ENCODE peak calls at places on chromosomes 3 and 15, in ten cellular contexts. Z, P, G, A, I, J, U, S, E and K are unnamed samples.

GRCh38 chr3:126664591-126665214 is 9.8 kb upstream of the TXNRD3 start:
- DNase-seq in Z (no peak), I (peak), U (peak), P (peak), A (no peak), G (no peak), S (peak), E (peak), J (no peak), K (no peak)

GRCh38 chr15:82832601-82833209 is 23.3 kb downstream of the WHAMM start:
- DNase-seq in I (peak), E (peak), A (no peak), P (peak), G (no peak), J (peak), Z (no peak), U (no peak), S (peak), K (peak)

GRCh38 chr3:79351693-79352092 is 416.1 kb downstream of the ROBO1 start:
- DNase-seq in G (no peak), P (no peak), J (no peak), U (no peak), Z (no peak), I (no peak), S (no peak), E (no peak), A (no peak), K (no peak)

GRCh38 chr3:117118604-117119003 is 409.0 kb downstream of the TUSC7 start:
- DNase-seq in S (no peak), P (peak), I (no peak), Z (no peak), E (no peak), U (no peak), A (no peak), J (no peak), G (no peak), K (no peak)

GRCh38 chr15:40295870-40296560 is 11.7 kb downstream of the PLCB2 start:
- DNase-seq in A (no peak), Z (no peak), S (no peak), I (no peak), E (no peak), G (peak), J (no peak), P (no peak), U (no peak), K (no peak)

GRCh38 chr15:27427386-27427785 is 456.4 kb downstream of the GABRG3 start:
- DNase-seq in U (no peak), P (no peak), A (no peak), E (no peak), S (no peak), Z (no peak), I (no peak), G (no peak), J (no peak), K (no peak)

GRCh38 chr3:124131158-124132115 is 139.5 kb upstream of the ROPN1 start:
- DNase-seq in P (no peak), A (no peak), G (no peak), Z (no peak), E (peak), I (peak), S (no peak), U (no peak), J (no peak), K (no peak)

GRCh38 chr3:48306860-48307530 is 26.5 kb downstream of the SPINK8 start:
- DNase-seq in Z (no peak), J (no peak), I (no peak), A (no peak), G (no peak), U (no peak), P (no peak), E (no peak), S (no peak), K (no peak)

GRCh38 chr15:65638681-65639089 is 16.9 kb downstream of the SLC24A1 start:
- DNase-seq in U (peak), P (peak), E (peak), A (peak), J (peak), I (peak), S (peak), G (no peak), Z (no peak), K (peak)

GRCh38 chr3:183514048-183514447 is 41.5 kb downstream of the KLHL6 start:
- DNase-seq in E (no peak), S (no peak), I (no peak), J (no peak), U (no peak), G (no peak), P (no peak), Z (no peak), A (no peak), K (no peak)

GRCh38 chr3:195582947-195583346 is 793 bp downstream of the APOD start:
- DNase-seq in J (no peak), A (no peak), I (no peak), S (peak), E (no peak), P (no peak), U (peak), Z (no peak), G (no peak), K (peak)

GRCh38 chr3:8371085-8371551 is 130.5 kb upstream of the LMCD1 start:
- DNase-seq in G (no peak), Z (no peak), I (peak), P (peak), E (peak), S (no peak), J (peak), A (no peak), U (no peak), K (no peak)

GRCh38 chr3:184965639-184966430 is 153.9 kb downstream of the VPS8 start:
- DNase-seq in E (no peak), A (no peak), I (no peak), G (no peak), P (no peak), S (no peak), Z (no peak), U (no peak), J (no peak), K (peak)

GRCh38 chr15:81480645-81481053 is 106.6 kb upstream of the TMC3 start:
- DNase-seq in G (no peak), S (peak), J (no peak), E (peak), I (peak), U (peak), Z (no peak), A (peak), P (peak), K (peak)

GRCh38 chr3:33364531-33365128 is 75.6 kb downstream of the UBP1 start:
- DNase-seq in J (no peak), E (peak), A (no peak), Z (no peak), U (no peak), S (no peak), I (peak), P (peak), G (no peak), K (no peak)

GRCh38 chr3:12947504-12948369 is 106.4 kb upstream of the RPL32 start:
- DNase-seq in P (peak), J (peak), G (no peak), A (peak), U (peak), S (no peak), Z (no peak), E (peak), I (peak), K (no peak)

GRCh38 chr3:73094127-73094526 is 32.7 kb downstream of the EBLN2 start:
- DNase-seq in Z (no peak), E (no peak), U (peak), P (peak), S (peak), J (no peak), I (peak), A (no peak), G (no peak), K (no peak)
- H3K4me3 ChIP-seq in Z (no peak), E (no peak), U (no peak), P (no peak), S (no peak), J (no peak), I (no peak), A (no peak), G (no peak), K (no peak)

GRCh38 chr3:10319251-10319650 is 1.7 kb downstream of the SEC13 start:
- DNase-seq in J (no peak), E (no peak), Z (no peak), P (no peak), G (no peak), S (no peak), U (no peak), I (no peak), A (no peak), K (no peak)
- H3K4me3 ChIP-seq in J (peak), E (no peak), Z (peak), P (peak), G (no peak), S (no peak), U (peak), I (peak), A (no peak), K (peak)

GRCh38 chr3:174957581-174958001 is 98.5 kb downstream of the NAALADL2 start:
- DNase-seq in J (no peak), P (peak), A (no peak), U (no peak), E (peak), S (no peak), Z (no peak), I (peak), G (no peak), K (no peak)

GRCh38 chr3:174955513-174956001 is 96.4 kb downstream of the NAALADL2 start:
- DNase-seq in E (peak), I (peak), A (no peak), G (no peak), P (peak), S (peak), U (peak), J (no peak), Z (no peak), K (no peak)

GRCh38 chr3:174960898-174961297 is 101.8 kb downstream of the NAALADL2 start:
- DNase-seq in E (no peak), A (no peak), J (no peak), S (no peak), I (no peak), G (no peak), P (no peak), Z (no peak), U (no peak), K (no peak)

GRCh38 chr3:174957081-174957480 is 97.9 kb downstream of the NAALADL2 start:
- DNase-seq in P (peak), U (no peak), Z (no peak), E (peak), J (no peak), I (peak), A (no peak), G (no peak), S (no peak), K (no peak)

GRCh38 chr3:174958671-174959328 is 99.7 kb downstream of the NAALADL2 start:
- DNase-seq in J (no peak), A (no peak), P (peak), E (peak), G (no peak), I (peak), S (no peak), U (no peak), Z (no peak), K (no peak)
- H3K4me3 ChIP-seq in J (no peak), A (no peak), P (no peak), E (no peak), G (no peak), I (no peak), S (no peak), U (no peak), Z (no peak), K (no peak)

DNA sequence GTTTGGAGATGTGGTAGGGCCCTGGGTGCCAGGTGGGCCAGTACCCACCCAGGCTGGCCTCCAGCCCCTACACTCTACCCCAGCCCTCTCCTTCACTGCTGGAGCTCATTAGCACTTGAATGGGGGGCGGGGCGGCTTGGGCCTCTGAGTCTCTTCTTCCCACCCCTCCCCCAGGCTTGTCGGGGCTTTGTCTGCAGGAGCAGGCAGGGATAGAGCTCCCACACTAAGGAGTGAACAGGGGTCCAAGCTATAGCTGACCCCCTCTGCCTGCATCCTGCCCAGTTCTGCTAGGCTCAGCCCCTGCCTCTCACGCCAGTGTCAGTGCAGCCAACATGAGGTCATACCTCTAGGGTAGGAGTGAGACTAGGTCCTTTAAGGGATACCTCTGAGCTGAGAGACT is 5.2 kb downstream of the GNAI2 start:
- DNase-seq in P (no peak), A (no peak), E (no peak), G (no peak), S (no peak), J (no peak), Z (no peak), I (no peak), U (no peak), K (no peak)
- H3K4me3 ChIP-seq in P (no peak), A (no peak), E (no peak), G (no peak), S (no peak), J (no peak), Z (peak), I (no peak), U (no peak), K (no peak)

GRCh38 chr3:156290917-156291268 is 170.5 kb downstream of the KCNAB1 start:
- DNase-seq in E (no peak), J (no peak), U (no peak), Z (no peak), A (no peak), I (no peak), P (peak), S (no peak), G (no peak), K (no peak)
- H3K4me3 ChIP-seq in E (peak), J (peak), U (no peak), Z (peak), A (peak), I (peak), P (no peak), S (no peak), G (peak), K (no peak)

GRCh38 chr15:37015476-37015875 is 84.9 kb downstream of the MEIS2 start:
- DNase-seq in A (no peak), S (no peak), U (no peak), G (no peak), I (no peak), J (no peak), E (peak), P (peak), Z (no peak), K (no peak)
- H3K4me3 ChIP-seq in A (no peak), S (no peak), U (no peak), G (peak), I (no peak), J (no peak), E (no peak), P (peak), Z (peak), K (no peak)

GRCh38 chr3:39149498-39150169 is 3.8 kb downstream of the CSRNP1 start:
- DNase-seq in Z (no peak), E (no peak), P (no peak), U (no peak), J (no peak), I (no peak), S (no peak), A (no peak), G (no peak), K (no peak)

GRCh38 chr3:39149059-39149455 is 4.3 kb downstream of the CSRNP1 start:
- DNase-seq in I (no peak), P (no peak), Z (no peak), U (no peak), G (no peak), J (no peak), A (no peak), E (peak), S (no peak), K (no peak)

GRCh38 chr3:39150170-39150802 is 3.1 kb downstream of the CSRNP1 start:
- DNase-seq in S (no peak), I (no peak), J (no peak), U (no peak), G (no peak), A (no peak), Z (no peak), P (no peak), E (no peak), K (no peak)

GRCh38 chr3:39148116-39149058 is 5.0 kb downstream of the CSRNP1 start:
- DNase-seq in Z (peak), J (no peak), U (no peak), A (no peak), S (no peak), P (peak), I (peak), E (peak), G (no peak), K (peak)

GRCh38 chr3:39150803-39151631 is 2.4 kb downstream of the CSRNP1 start:
- DNase-seq in E (peak), G (no peak), I (peak), S (peak), U (peak), A (peak), Z (peak), P (peak), J (peak), K (no peak)
- H3K4me3 ChIP-seq in E (peak), G (peak), I (peak), S (peak), U (peak), A (no peak), Z (peak), P (peak), J (peak), K (no peak)

GRCh38 chr3:157763644-157764043 is 260.4 kb upstream of the VEPH1 start:
- DNase-seq in Z (no peak), U (no peak), S (no peak), I (no peak), J (no peak), G (no peak), P (no peak), A (no peak), E (no peak), K (no peak)
- H3K4me3 ChIP-seq in Z (no peak), U (no peak), S (no peak), I (no peak), J (no peak), G (no peak), P (no peak), A (no peak), E (no peak), K (no peak)

DNA sequence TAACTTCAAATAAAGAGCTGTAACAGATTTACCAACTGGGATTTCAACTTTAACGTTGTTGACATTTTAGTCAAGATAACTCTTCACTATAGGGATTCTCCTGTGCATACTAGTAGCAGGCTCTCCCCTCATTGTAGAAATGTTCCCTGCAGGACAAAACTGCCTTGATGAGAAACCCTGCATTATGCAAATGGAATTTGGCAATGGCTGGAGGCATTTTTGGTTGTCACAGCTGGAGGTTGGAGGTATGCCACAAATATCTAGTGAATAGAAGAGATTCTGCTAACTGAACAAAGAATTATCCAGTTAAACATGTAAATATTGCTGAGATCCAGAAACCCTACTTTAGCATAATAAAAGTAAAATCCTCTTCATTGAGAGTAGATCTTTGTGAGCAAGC is 928.8 kb upstream of the ALCAM start:
- DNase-seq in A (no peak), J (peak), E (peak), G (no peak), P (no peak), Z (no peak), I (peak), U (no peak), S (no peak), K (no peak)
- H3K4me3 ChIP-seq in A (no peak), J (no peak), E (no peak), G (peak), P (no peak), Z (no peak), I (no peak), U (no peak), S (peak), K (no peak)

GRCh38 chr15:35506272-35506870 is 39.6 kb downstream of the DPH6 start:
- DNase-seq in A (no peak), E (no peak), P (no peak), Z (no peak), U (peak), G (no peak), I (no peak), S (no peak), J (no peak), K (no peak)

GRCh38 chr15:35505152-35505551 is 40.8 kb downstream of the DPH6 start:
- DNase-seq in I (peak), S (no peak), G (no peak), Z (no peak), E (no peak), U (no peak), P (no peak), J (no peak), A (no peak), K (no peak)

GRCh38 chr15:35505816-35506215 is 40.1 kb downstream of the DPH6 start:
- DNase-seq in J (no peak), I (no peak), S (no peak), A (no peak), Z (no peak), U (no peak), E (no peak), P (no peak), G (no peak), K (no peak)

DNA sequence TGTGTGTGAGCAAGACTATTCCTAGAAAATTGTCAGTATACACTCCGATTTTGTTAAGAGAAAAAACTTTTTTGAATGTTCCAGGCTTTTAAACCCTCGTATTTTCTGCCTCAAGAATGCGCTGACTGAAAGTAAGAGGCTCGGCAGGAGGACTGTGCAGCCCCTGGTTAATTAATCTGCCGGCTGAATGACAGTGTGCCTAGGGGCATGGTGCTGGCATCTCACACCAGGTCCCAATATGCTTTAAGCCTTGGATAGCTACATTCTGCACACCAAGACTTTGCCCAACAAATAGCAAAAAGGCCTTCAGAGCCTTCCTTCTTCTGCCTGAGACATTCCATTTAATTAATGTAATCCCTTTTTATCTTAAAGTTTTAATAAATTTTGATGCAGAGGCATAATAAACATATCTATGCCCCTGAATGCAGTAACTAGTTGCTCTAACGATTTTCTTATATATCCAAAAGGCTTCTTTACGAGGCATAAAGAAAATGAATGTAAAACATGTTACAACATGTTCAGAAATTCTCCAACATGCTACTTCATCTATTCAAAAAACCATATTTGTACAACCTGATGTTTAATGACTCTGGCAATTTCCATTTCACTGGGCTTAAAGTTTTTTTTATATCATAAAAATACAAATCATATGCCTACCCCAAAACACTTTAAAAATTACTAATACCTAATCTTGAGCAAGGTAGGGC is 37.9 kb downstream of the DPH6 start:
- DNase-seq in Z (no peak), I (no peak), S (no peak), J (no peak), U (no peak), A (no peak), E (no peak), P (no peak), G (no peak), K (no peak)
- H3K4me3 ChIP-seq in Z (no peak), I (no peak), S (no peak), J (no peak), U (no peak), A (no peak), E (no peak), P (no peak), G (no peak), K (no peak)